ENCODE peak calls at places on chromosomes 6 and 20, in five cellular contexts. W is ascending aorta, N is neuronal stem cell, J is aorta, Q is heart right ventricle. R is an unnamed sample.

GRCh38 chr20:44625361-44625760 is 26.1 kb downstream of the ADA start:
- DNase-seq in W (no peak), N (no peak), J (no peak), Q (no peak), R (no peak)

GRCh38 chr6:35396991-35397390 is 54.6 kb downstream of the PPARD start:
- DNase-seq in W (no peak), J (peak; percentile 3), N (no peak), Q (no peak), R (no peak)

GRCh38 chr6:84428300-84428907 is 201.0 kb upstream of the CEP162 start:
- DNase-seq in N (peak; percentile 35), W (peak; percentile 88), Q (no peak), J (peak; percentile 63), R (no peak)

GRCh38 chr6:126335210-126335609 is 4.7 kb upstream of the CENPW start:
- DNase-seq in W (no peak), N (no peak), J (no peak), Q (no peak), R (no peak)

GRCh38 chr6:113047932-113048331 is 700.8 kb downstream of the RFPL4B start:
- DNase-seq in Q (no peak), N (no peak), J (no peak), W (no peak), R (no peak)

GRCh38 chr6:40398034-40398679 is 189.0 kb downstream of the LRFN2 start:
- DNase-seq in W (no peak), J (no peak), N (no peak), Q (no peak), R (no peak)

GRCh38 chr6:15402401-15403045 is 156.7 kb downstream of the JARID2 start:
- DNase-seq in W (no peak), N (no peak), Q (no peak), J (no peak), R (no peak)

GRCh38 chr6:7513534-7513933 is 27.9 kb upstream of the DSP start:
- DNase-seq in N (no peak), Q (no peak), W (no peak), J (no peak), R (no peak)

GRCh38 chr20:63325554-63326313 is 32.7 kb downstream of the COL20A1 start:
- DNase-seq in Q (no peak), W (peak; percentile 27), J (peak; percentile 34), N (no peak), R (peak; percentile 55)

GRCh38 chr6:30816791-30817739 is 67.3 kb upstream of the DDR1 start:
- DNase-seq in J (no peak), W (no peak), N (no peak), Q (no peak), R (no peak)

GRCh38 chr20:4916991-4917881 is 84.1 kb downstream of the SLC23A2 start:
- DNase-seq in J (no peak), Q (no peak), N (no peak), W (no peak), R (no peak)

GRCh38 chr6:141552463-141552862 is 580.3 kb upstream of the GJE1 start:
- DNase-seq in N (no peak), Q (peak; percentile 14), W (no peak), J (no peak), R (no peak)

GRCh38 chr6:12288211-12288618 is 1.9 kb upstream of the EDN1 start:
- DNase-seq in W (no peak), Q (no peak), J (no peak), N (no peak), R (no peak)

GRCh38 chr20:33694666-33695065 is 8.5 kb upstream of the E2F1 start:
- DNase-seq in Q (no peak), W (no peak), J (no peak), N (no peak), R (no peak)

GRCh38 chr6:151112130-151112529 is 127.6 kb upstream of the AKAP12 start:
- DNase-seq in Q (no peak), W (no peak), N (no peak), J (no peak), R (no peak)

GRCh38 chr6:68447112-68447511 is 188.0 kb upstream of the ADGRB3 start:
- DNase-seq in Q (no peak), J (no peak), N (no peak), W (no peak), R (no peak)

GRCh38 chr6:104639671-104640070 is 220.0 kb downstream of the HACE1 start:
- DNase-seq in N (no peak), Q (no peak), W (no peak), J (no peak), R (no peak)

GRCh38 chr6:35181313-35181932 is 32.3 kb upstream of the SCUBE3 start:
- DNase-seq in Q (peak; percentile 38), N (no peak), J (peak; percentile 78), W (peak; percentile 89), R (no peak)

GRCh38 chr6:22892452-22892851 is 323.1 kb downstream of the HDGFL1 start:
- DNase-seq in W (no peak), Q (peak; percentile 22), J (no peak), N (no peak), R (no peak)

GRCh38 chr6:93073811-93074210 is 345.5 kb downstream of the EPHA7 start:
- DNase-seq in W (no peak), Q (no peak), J (no peak), N (no peak), R (no peak)

GRCh38 chr6:20680697-20681165 is 146.5 kb downstream of the CDKAL1 start:
- DNase-seq in N (no peak), J (no peak), W (no peak), Q (no peak), R (no peak)

GRCh38 chr6:150633466-150633795 is 33.7 kb downstream of the PLEKHG1 start:
- DNase-seq in J (no peak), W (no peak), Q (no peak), N (no peak), R (no peak)

GRCh38 chr6:119076173-119076965 is 2.1 kb downstream of the FAM184A start:
- DNase-seq in W (no peak), Q (no peak), N (no peak), J (no peak), R (no peak)

GRCh38 chr6:144619983-144620382 is 334.8 kb downstream of the UTRN start:
- DNase-seq in W (no peak), J (no peak), Q (no peak), N (no peak), R (no peak)

GRCh38 chr20:44861547-44862006 is 23.9 kb upstream of the YWHAB start:
- DNase-seq in Q (no peak), W (peak; percentile 96), J (peak; percentile 83), N (no peak), R (no peak)

GRCh38 chr20:48910360-48910781 is 11.1 kb upstream of the ARFGEF2 start:
- DNase-seq in Q (no peak), N (no peak), W (no peak), J (no peak), R (no peak)

GRCh38 chr6:47146426-47147174 is 104.5 kb upstream of the ADGRF1 start:
- DNase-seq in W (no peak), N (no peak), Q (no peak), J (no peak), R (no peak)

GRCh38 chr6:18632670-18633410 is 245.7 kb downstream of the RNF144B start:
- DNase-seq in N (no peak), Q (no peak), W (no peak), J (no peak), R (no peak)

GRCh38 chr20:44203161-44203560 is 7.4 kb downstream of the OSER1 start:
- DNase-seq in W (no peak), N (no peak), J (no peak), Q (peak; percentile 29), R (no peak)

GRCh38 chr6:71721642-71722041 is 164.7 kb upstream of the RIMS1 start:
- DNase-seq in N (no peak), Q (peak; percentile 22), W (peak; percentile 87), J (peak; percentile 50), R (no peak)

GRCh38 chr6:111015656-111016190 is 33.9 kb downstream of the RPF2 start:
- DNase-seq in J (no peak), Q (no peak), W (no peak), N (no peak), R (no peak)
- H3K4me3 ChIP-seq in J (no peak overlapping the region), Q (no peak overlapping the region), W (no peak overlapping the region), N (peak overlapping the region; percentile 7), R (no peak overlapping the region)

DNA sequence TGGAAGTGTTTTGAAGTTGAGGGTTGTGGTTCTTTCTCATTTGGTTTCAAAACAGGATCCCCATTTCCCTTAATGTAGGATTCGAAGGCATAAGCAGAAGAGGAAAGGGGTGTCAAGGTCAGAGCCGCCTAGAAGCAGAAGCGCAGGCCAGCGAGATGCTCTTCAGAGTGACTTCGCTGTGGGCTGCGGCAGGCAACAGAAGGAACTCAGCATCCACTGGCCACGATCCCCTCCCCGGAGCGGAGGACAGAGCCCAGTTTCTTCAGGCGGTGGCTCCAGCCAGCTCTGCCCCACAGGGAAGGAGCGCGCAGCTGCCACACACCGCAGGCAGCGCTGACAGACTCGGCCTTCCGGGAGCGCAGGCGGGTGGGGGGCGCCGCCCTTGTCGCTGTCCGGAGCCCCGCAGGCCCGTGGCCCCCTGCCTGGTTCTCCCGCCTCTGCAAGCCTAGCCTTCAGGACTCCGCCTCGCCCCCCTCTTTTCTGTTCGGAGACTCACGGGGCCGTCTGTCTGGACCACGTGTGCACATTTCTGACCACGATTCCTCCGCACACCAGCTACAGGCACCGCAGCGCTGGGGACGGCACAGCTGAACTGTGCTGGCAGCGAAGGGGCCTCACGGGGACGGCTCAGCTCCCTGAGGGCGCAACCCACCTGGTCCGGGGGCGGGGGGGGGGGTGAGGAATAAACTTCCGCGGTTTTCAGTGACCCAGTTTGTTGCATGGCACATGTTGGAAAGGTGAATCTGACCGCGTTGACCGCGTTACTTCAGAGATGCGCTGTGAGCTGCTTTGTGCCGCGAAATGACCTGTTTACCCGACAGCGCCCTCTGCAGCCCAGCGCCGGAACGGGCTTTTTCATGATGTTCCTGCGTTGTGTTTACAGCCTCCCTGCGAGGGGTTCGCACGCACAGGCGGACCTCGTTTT is 26.1 kb downstream of the TTLL2 start:
- DNase-seq in W (peak; percentile 69), J (peak; percentile 59), N (peak; percentile 84), Q (peak; percentile 52), R (peak; percentile 81)
- H3K4me3 ChIP-seq in W (peak overlapping the region; percentile 51), J (peak overlapping the region; percentile 16), N (peak overlapping the region; percentile 79), Q (peak overlapping the region; percentile 51), R (peak overlapping the region; percentile 57)

GRCh38 chr6:138572200-138572875 is 73.0 kb upstream of the NHSL1 start:
- DNase-seq in N (peak; percentile 76), J (peak; percentile 62), W (peak; percentile 78), Q (peak; percentile 79), R (peak; percentile 68)

GRCh38 chr6:138571585-138572199 is 72.4 kb upstream of the NHSL1 start:
- DNase-seq in W (no peak), J (no peak), Q (no peak), N (no peak), R (no peak)

GRCh38 chr6:138569970-138570715 is 70.8 kb upstream of the NHSL1 start:
- DNase-seq in Q (no peak), W (no peak), J (no peak), N (no peak), R (no peak)

GRCh38 chr6:138570716-138571020 is 71.4 kb upstream of the NHSL1 start:
- DNase-seq in J (no peak), N (peak; percentile 44), Q (no peak), W (no peak), R (no peak)

GRCh38 chr6:138571174-138571573 is 71.9 kb upstream of the NHSL1 start:
- DNase-seq in Q (no peak), J (no peak), W (no peak), N (no peak), R (no peak)
- H3K4me3 ChIP-seq in Q (peak overlapping the region; percentile 53), J (peak overlapping the region; percentile 49), W (peak overlapping the region; percentile 18), N (peak overlapping the region; percentile 74), R (peak overlapping the region; percentile 40)

DNA sequence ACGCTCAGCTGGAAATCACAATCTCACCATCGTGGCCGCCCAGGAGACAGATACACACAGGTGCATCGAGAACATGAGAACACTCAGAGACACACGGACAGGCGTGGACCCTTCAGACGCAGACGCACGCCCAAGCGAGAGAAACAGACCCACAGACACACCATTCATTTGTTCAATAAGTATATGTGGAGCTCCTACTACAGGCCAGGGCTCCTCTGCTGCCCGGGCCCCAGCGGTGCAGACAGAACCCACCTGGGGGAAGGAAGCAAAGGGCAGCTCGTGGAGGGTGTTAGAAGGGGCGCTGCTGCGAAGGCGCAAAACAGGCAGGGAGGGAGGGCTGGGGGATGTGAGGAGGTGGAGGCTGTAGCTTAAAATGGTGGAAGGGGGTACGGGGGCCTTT is 39.2 kb downstream of the SRC start:
- DNase-seq in J (no peak), W (no peak), Q (no peak), N (no peak), R (peak; percentile 59)
- H3K4me3 ChIP-seq in J (no peak overlapping the region), W (no peak overlapping the region), Q (peak overlapping the region; percentile 58), N (no peak overlapping the region), R (peak overlapping the region; percentile 29)

R was measured in kidney.